ENCODE peak calls at places on chromosomes 13 and 19, in seven cellular contexts. E is psoas muscle; A is ureter; C is CD8-positive, alpha-beta memory T cell; L is Ammon's horn; I is Calu3; X is pons. J is an unnamed sample.

GRCh38 chr19:16470541-16470910 is 1.2 kb downstream of the EPS15L1 start:
- DNase-seq in I (no peak), E (no peak), L (no peak), A (no peak), C (no peak), X (no peak), J (no peak)

GRCh38 chr13:67966065-67966464 is 735.9 kb upstream of the PCDH9 start:
- DNase-seq in L (no peak), X (no peak), A (no peak), E (no peak), C (no peak), I (no peak), J (no peak)

GRCh38 chr13:98681017-98681416 is 71.5 kb downstream of the SLC15A1 start:
- DNase-seq in I (no peak), A (no peak), C (no peak), X (no peak), E (no peak), L (no peak), J (no peak)

GRCh38 chr19:8468761-8469458 is 24.1 kb downstream of the HNRNPM start:
- DNase-seq in I (no peak), A (no peak), X (no peak), L (no peak), E (no peak), C (no peak), J (no peak)

GRCh38 chr19:3897936-3898335 is 17.5 kb downstream of the ATCAY start:
- DNase-seq in X (no peak), A (no peak), L (no peak), C (no peak), I (no peak), E (no peak), J (no peak)

GRCh38 chr19:23996549-23996948 is 81.9 kb downstream of the ZNF726 start:
- DNase-seq in X (no peak), C (no peak), E (no peak), I (peak), L (no peak), A (no peak), J (no peak)

GRCh38 chr13:23701191-23701590 is 131.0 kb downstream of the TNFRSF19 start:
- DNase-seq in A (no peak), E (no peak), I (no peak), L (no peak), X (no peak), C (no peak), J (no peak)

GRCh38 chr19:4684312-4685095 is 14.4 kb upstream of the MYDGF start:
- DNase-seq in A (no peak), X (peak), C (no peak), I (no peak), E (no peak), L (no peak), J (no peak)

GRCh38 chr19:12938536-12939291 is at the start of gene CALR:
- DNase-seq in X (no peak), L (no peak), C (no peak), E (no peak), A (no peak), I (peak), J (no peak)

GRCh38 chr19:47778954-47779351 is 450 bp downstream of the SELENOW start:
- DNase-seq in C (no peak), L (peak), E (peak), X (peak), I (peak), A (no peak), J (no peak)

GRCh38 chr19:14363203-14364097 is 17.8 kb upstream of the ADGRE5 start:
- DNase-seq in I (peak), L (no peak), E (peak), X (no peak), A (peak), C (peak), J (peak)

GRCh38 chr13:43159007-43159406 is 135.6 kb downstream of the DNAJC15 start:
- DNase-seq in A (no peak), L (peak), C (no peak), I (no peak), E (no peak), X (no peak), J (no peak)

GRCh38 chr13:51998723-51999471 is 12.4 kb downstream of the ATP7B start:
- DNase-seq in A (no peak), L (no peak), X (no peak), C (no peak), E (no peak), I (no peak), J (no peak)

GRCh38 chr13:37418490-37418889 is 180.1 kb downstream of the POSTN start:
- DNase-seq in X (no peak), I (no peak), L (no peak), E (no peak), C (no peak), A (no peak), J (no peak)

GRCh38 chr19:33501957-33502356 is 19.6 kb downstream of the PEPD start:
- DNase-seq in A (no peak), I (no peak), E (no peak), C (no peak), X (no peak), L (no peak), J (no peak)

GRCh38 chr19:15577184-15577771 is 37.7 kb upstream of the CYP4F8 start:
- DNase-seq in X (no peak), A (no peak), L (no peak), I (no peak), E (no peak), C (no peak), J (no peak)

GRCh38 chr19:6769006-6769637 is 1.9 kb upstream of the SH2D3A start:
- DNase-seq in A (no peak), X (no peak), C (no peak), I (no peak), L (no peak), E (no peak), J (no peak)

GRCh38 chr19:45352062-45352461 is 11.5 kb downstream of the KLC3 start:
- DNase-seq in E (no peak), I (no peak), A (no peak), C (no peak), X (no peak), L (no peak), J (no peak)